ENCODE peak calls at places on chromosomes 5 and 9, in seven cellular contexts. One of them, this sample, is unnamed. For H3K9me3 and H3K4me1, the result is how much of the 10 kb centered on the place peaks cover.

GRCh38 chr9:132587484-132587858 is 5.1 kb downstream of the BARHL1 start:
- DNase-seq in stomach: no peak
- DNase-seq in pancreas: no peak
- DNase-seq in CD4-positive, CD25-positive, alpha-beta regulatory T cell: no peak
- DNase-seq in uterus: no peak
- DNase-seq in psoas muscle: no peak
- DNase-seq in IMR-90: no peak
- DNase-seq in this sample: no peak

GRCh38 chr9:99478469-99479027 is 256.5 kb downstream of the SEC61B start:
- DNase-seq in CD4-positive, CD25-positive, alpha-beta regulatory T cell: no peak
- DNase-seq in stomach: no peak
- DNase-seq in uterus: no peak
- DNase-seq in psoas muscle: no peak
- DNase-seq in IMR-90: no peak
- DNase-seq in pancreas: no peak
- DNase-seq in this sample: no peak

GRCh38 chr5:139638090-139638735 is 9.9 kb upstream of the CXXC5 start:
- DNase-seq in CD4-positive, CD25-positive, alpha-beta regulatory T cell: no peak
- DNase-seq in pancreas: peak
- DNase-seq in stomach: peak
- DNase-seq in psoas muscle: peak
- DNase-seq in uterus: peak
- DNase-seq in IMR-90: peak
- DNase-seq in this sample: peak

GRCh38 chr5:159508344-159508743 is 178.1 kb upstream of the IL12B start:
- DNase-seq in CD4-positive, CD25-positive, alpha-beta regulatory T cell: no peak
- DNase-seq in stomach: no peak
- DNase-seq in pancreas: no peak
- DNase-seq in uterus: peak
- DNase-seq in IMR-90: no peak
- DNase-seq in psoas muscle: no peak
- DNase-seq in this sample: no peak

GRCh38 chr9:137298401-137298982 is 3.6 kb downstream of the NRARP start:
- DNase-seq in stomach: peak
- DNase-seq in uterus: no peak
- DNase-seq in CD4-positive, CD25-positive, alpha-beta regulatory T cell: no peak
- DNase-seq in IMR-90: no peak
- DNase-seq in pancreas: peak
- DNase-seq in psoas muscle: no peak
- DNase-seq in this sample: peak

GRCh38 chr5:139561655-139562451 is 714 bp downstream of the UBE2D2 start:
- DNase-seq in CD4-positive, CD25-positive, alpha-beta regulatory T cell: no peak
- DNase-seq in stomach: peak
- DNase-seq in pancreas: peak
- DNase-seq in uterus: peak
- DNase-seq in IMR-90: peak
- DNase-seq in psoas muscle: peak
- DNase-seq in this sample: peak

GRCh38 chr9:82961504-82962125 is 101.3 kb downstream of the RASEF start:
- DNase-seq in psoas muscle: peak
- DNase-seq in IMR-90: peak
- DNase-seq in pancreas: peak
- DNase-seq in uterus: peak
- DNase-seq in stomach: peak
- DNase-seq in CD4-positive, CD25-positive, alpha-beta regulatory T cell: no peak
- DNase-seq in this sample: peak

GRCh38 chr5:174501461-174502069 is 222.8 kb upstream of the MSX2 start:
- DNase-seq in CD4-positive, CD25-positive, alpha-beta regulatory T cell: no peak
- DNase-seq in stomach: no peak
- DNase-seq in pancreas: no peak
- DNase-seq in psoas muscle: no peak
- DNase-seq in IMR-90: peak
- DNase-seq in uterus: no peak
- DNase-seq in this sample: no peak

GRCh38 chr9:98437458-98438034 is 182.1 kb upstream of the TBC1D2 start:
- DNase-seq in stomach: no peak
- DNase-seq in psoas muscle: no peak
- DNase-seq in pancreas: no peak
- DNase-seq in IMR-90: no peak
- DNase-seq in CD4-positive, CD25-positive, alpha-beta regulatory T cell: no peak
- DNase-seq in uterus: no peak
- DNase-seq in this sample: no peak

GRCh38 chr9:38176256-38176655 is 107.2 kb upstream of the SHB start:
- DNase-seq in IMR-90: no peak
- DNase-seq in uterus: no peak
- DNase-seq in CD4-positive, CD25-positive, alpha-beta regulatory T cell: no peak
- DNase-seq in stomach: no peak
- DNase-seq in pancreas: no peak
- DNase-seq in psoas muscle: no peak
- DNase-seq in this sample: no peak

GRCh38 chr9:7937018-7937417 is 137.4 kb upstream of the DMAC1 start:
- DNase-seq in pancreas: no peak
- DNase-seq in uterus: no peak
- DNase-seq in IMR-90: no peak
- DNase-seq in psoas muscle: no peak
- DNase-seq in CD4-positive, CD25-positive, alpha-beta regulatory T cell: no peak
- DNase-seq in stomach: no peak
- DNase-seq in this sample: no peak

GRCh38 chr5:6383376-6383775 is 5.0 kb upstream of the MED10 start:
- DNase-seq in uterus: no peak
- DNase-seq in pancreas: no peak
- DNase-seq in CD4-positive, CD25-positive, alpha-beta regulatory T cell: no peak
- DNase-seq in IMR-90: no peak
- DNase-seq in stomach: no peak
- DNase-seq in psoas muscle: no peak
- DNase-seq in this sample: no peak

GRCh38 chr9:27768781-27769180 is 195.5 kb upstream of the C9orf72 start:
- DNase-seq in pancreas: no peak
- DNase-seq in stomach: no peak
- DNase-seq in uterus: no peak
- DNase-seq in CD4-positive, CD25-positive, alpha-beta regulatory T cell: no peak
- DNase-seq in IMR-90: no peak
- DNase-seq in psoas muscle: no peak
- DNase-seq in this sample: no peak

GRCh38 chr9:119004618-119004990 is 364.6 kb downstream of the BRINP1 start:
- DNase-seq in psoas muscle: peak
- DNase-seq in CD4-positive, CD25-positive, alpha-beta regulatory T cell: no peak
- DNase-seq in uterus: peak
- DNase-seq in pancreas: peak
- DNase-seq in stomach: peak
- DNase-seq in IMR-90: peak
- DNase-seq in this sample: peak

GRCh38 chr5:81694726-81695125 is 56.2 kb downstream of the SSBP2 start:
- DNase-seq in CD4-positive, CD25-positive, alpha-beta regulatory T cell: no peak
- DNase-seq in psoas muscle: no peak
- DNase-seq in pancreas: no peak
- DNase-seq in stomach: no peak
- DNase-seq in uterus: no peak
- DNase-seq in IMR-90: no peak
- DNase-seq in this sample: no peak

GRCh38 chr5:37722236-37723146 is 117.3 kb downstream of the GDNF start:
- DNase-seq in psoas muscle: no peak
- DNase-seq in pancreas: no peak
- DNase-seq in IMR-90: peak
- DNase-seq in stomach: no peak
- DNase-seq in CD4-positive, CD25-positive, alpha-beta regulatory T cell: no peak
- DNase-seq in uterus: no peak
- DNase-seq in this sample: no peak

GRCh38 chr5:172003750-172004149 is 2.7 kb downstream of the FBXW11 start:
- DNase-seq in IMR-90: no peak
- DNase-seq in stomach: no peak
- DNase-seq in CD4-positive, CD25-positive, alpha-beta regulatory T cell: no peak
- DNase-seq in uterus: no peak
- DNase-seq in psoas muscle: no peak
- DNase-seq in pancreas: no peak
- DNase-seq in this sample: no peak
- H3K4me3 ChIP-seq in IMR-90: no peak
- H3K4me3 ChIP-seq in stomach: peak
- H3K4me3 ChIP-seq in CD4-positive, CD25-positive, alpha-beta regulatory T cell: peak
- H3K4me3 ChIP-seq in uterus: no peak
- H3K4me3 ChIP-seq in psoas muscle: peak
- H3K4me3 ChIP-seq in pancreas: no peak
- H3K4me3 ChIP-seq in this sample: no peak

GRCh38 chr5:135680713-135681112 is 101.9 kb upstream of the CXCL14 start:
- DNase-seq in uterus: no peak
- DNase-seq in psoas muscle: no peak
- DNase-seq in stomach: no peak
- DNase-seq in CD4-positive, CD25-positive, alpha-beta regulatory T cell: no peak
- DNase-seq in IMR-90: no peak
- DNase-seq in pancreas: no peak
- DNase-seq in this sample: no peak
- H3K9me3 ChIP-seq in uterus: under half
- H3K9me3 ChIP-seq in psoas muscle: under half
- H3K9me3 ChIP-seq in stomach: under half
- H3K9me3 ChIP-seq in CD4-positive, CD25-positive, alpha-beta regulatory T cell: under half
- H3K9me3 ChIP-seq in IMR-90: under half
- H3K9me3 ChIP-seq in pancreas: under half
- H3K9me3 ChIP-seq in this sample: under half

GRCh38 chr9:113578877-113579269 is 115.3 kb downstream of the RGS3 start:
- DNase-seq in stomach: peak
- DNase-seq in psoas muscle: no peak
- DNase-seq in IMR-90: peak
- DNase-seq in pancreas: no peak
- DNase-seq in uterus: no peak
- DNase-seq in CD4-positive, CD25-positive, alpha-beta regulatory T cell: peak
- DNase-seq in this sample: peak
- H3K4me1 ChIP-seq in stomach: half or more
- H3K4me1 ChIP-seq in psoas muscle: half or more
- H3K4me1 ChIP-seq in IMR-90: under half
- H3K4me1 ChIP-seq in pancreas: under half
- H3K4me1 ChIP-seq in uterus: under half
- H3K4me1 ChIP-seq in CD4-positive, CD25-positive, alpha-beta regulatory T cell: half or more
- H3K4me1 ChIP-seq in this sample: under half

GRCh38 chr5:14854806-14855205 is 16.8 kb downstream of the ANKH start:
- DNase-seq in IMR-90: no peak
- DNase-seq in stomach: no peak
- DNase-seq in uterus: no peak
- DNase-seq in pancreas: no peak
- DNase-seq in psoas muscle: no peak
- DNase-seq in CD4-positive, CD25-positive, alpha-beta regulatory T cell: no peak
- DNase-seq in this sample: no peak
- H3K4me3 ChIP-seq in IMR-90: no peak
- H3K4me3 ChIP-seq in stomach: no peak
- H3K4me3 ChIP-seq in uterus: no peak
- H3K4me3 ChIP-seq in pancreas: no peak
- H3K4me3 ChIP-seq in psoas muscle: no peak
- H3K4me3 ChIP-seq in CD4-positive, CD25-positive, alpha-beta regulatory T cell: no peak
- H3K4me3 ChIP-seq in this sample: no peak

DNA sequence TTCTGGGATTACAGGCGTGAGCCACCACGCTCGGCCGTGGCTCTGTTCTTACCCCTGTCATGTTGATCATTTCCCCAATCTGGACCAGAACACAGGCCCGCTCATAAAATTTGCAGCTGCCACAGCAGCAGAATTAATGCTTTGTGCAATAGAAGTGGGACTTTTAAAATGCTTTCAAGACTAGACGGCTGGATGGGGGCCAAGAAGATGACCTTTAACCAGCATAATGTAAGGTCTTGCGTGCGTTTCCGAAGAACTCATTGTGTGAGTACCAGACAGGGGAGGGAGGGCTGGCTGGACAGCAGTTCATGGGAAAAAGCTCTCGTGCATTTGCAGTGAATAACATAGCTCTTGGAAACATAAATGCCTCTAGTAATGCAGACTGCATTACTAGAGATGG is 3.5 kb upstream of the WDR38 start:
- DNase-seq in psoas muscle: no peak
- DNase-seq in CD4-positive, CD25-positive, alpha-beta regulatory T cell: no peak
- DNase-seq in stomach: no peak
- DNase-seq in uterus: no peak
- DNase-seq in pancreas: no peak
- DNase-seq in IMR-90: peak
- DNase-seq in this sample: peak
- H3K9me3 ChIP-seq in psoas muscle: under half
- H3K9me3 ChIP-seq in CD4-positive, CD25-positive, alpha-beta regulatory T cell: under half
- H3K9me3 ChIP-seq in stomach: under half
- H3K9me3 ChIP-seq in uterus: under half
- H3K9me3 ChIP-seq in pancreas: under half
- H3K9me3 ChIP-seq in IMR-90: under half
- H3K9me3 ChIP-seq in this sample: under half

GRCh38 chr9:128724744-128725211 is 851 bp upstream of the ZDHHC12 start:
- DNase-seq in stomach: peak
- DNase-seq in pancreas: peak
- DNase-seq in CD4-positive, CD25-positive, alpha-beta regulatory T cell: peak
- DNase-seq in uterus: peak
- DNase-seq in IMR-90: peak
- DNase-seq in psoas muscle: peak
- DNase-seq in this sample: peak
- H3K4me1 ChIP-seq in stomach: under half
- H3K4me1 ChIP-seq in pancreas: under half
- H3K4me1 ChIP-seq in CD4-positive, CD25-positive, alpha-beta regulatory T cell: under half
- H3K4me1 ChIP-seq in uterus: under half
- H3K4me1 ChIP-seq in IMR-90: under half
- H3K4me1 ChIP-seq in psoas muscle: under half
- H3K4me1 ChIP-seq in this sample: under half